ENCODE peak calls at places on chromosomes 12 and 14, in ten cellular contexts. G is PC-9, Z is fibroblast of lung, N is fibroblast of the aortic adventitia, M is cardiac fibroblast, H is HCT116, V is A549, L is WERI-Rb-1, R is AG09319, X is upper lobe of left lung. O is an unnamed sample.

GRCh38 chr12:69247253-69248018 is 8.1 kb downstream of the CPSF6 start:
- DNase-seq in L (no peak), Z (no peak), X (no peak), G (no peak), N (no peak), V (no peak), R (no peak), H (no peak), M (no peak), O (no peak)

GRCh38 chr14:89537911-89538310 is 120.9 kb upstream of the FOXN3 start:
- DNase-seq in H (no peak), N (no peak), X (no peak), M (no peak), R (no peak), G (no peak), Z (no peak), L (no peak), V (no peak), O (no peak)

GRCh38 chr14:22671622-22672021 is 27.5 kb upstream of the OR6J1 start:
- DNase-seq in X (no peak), H (no peak), N (no peak), Z (no peak), V (no peak), R (no peak), L (no peak), M (no peak), G (no peak), O (no peak)

GRCh38 chr12:3365416-3366385 is 125.3 kb upstream of the PRMT8 start:
- DNase-seq in M (no peak), N (no peak), X (no peak), G (no peak), V (no peak), R (no peak), H (no peak), L (peak; percentile 57), Z (peak; percentile 2), O (no peak)

GRCh38 chr12:75935544-75936242 is 95.9 kb downstream of the PHLDA1 start:
- DNase-seq in M (no peak), X (no peak), N (no peak), Z (no peak), G (no peak), L (no peak), H (no peak), V (peak; percentile 35), R (no peak), O (no peak)

GRCh38 chr14:59140441-59140840 is 48.0 kb upstream of the DAAM1 start:
- DNase-seq in M (no peak), Z (no peak), X (no peak), N (no peak), G (no peak), V (no peak), R (no peak), L (no peak), H (no peak), O (no peak)

GRCh38 chr14:64556526-64556925 is 6.8 kb downstream of the PPP1R36 start:
- DNase-seq in M (peak; percentile 81), X (no peak), V (peak; percentile 44), N (peak; percentile 49), Z (peak; percentile 77), G (no peak), L (no peak), H (no peak), R (peak; percentile 54), O (no peak)

GRCh38 chr12:59980491-59980890 is 384.7 kb downstream of the SLC16A7 start:
- DNase-seq in L (no peak), H (no peak), M (peak; percentile 22), Z (peak; percentile 48), X (no peak), V (no peak), N (no peak), G (no peak), R (no peak), O (no peak)

GRCh38 chr12:31362115-31362758 is 36.3 kb upstream of the SINHCAF start:
- DNase-seq in V (no peak), G (peak; percentile 19), L (peak; percentile 52), H (no peak), Z (no peak), M (no peak), R (no peak), N (no peak), X (no peak), O (no peak)

GRCh38 chr14:75299064-75299463 is 20.4 kb downstream of the FOS start:
- DNase-seq in X (peak; percentile 95), M (peak; percentile 81), N (peak; percentile 76), G (peak; percentile 43), R (no peak), Z (peak; percentile 23), V (no peak), L (no peak), H (no peak), O (no peak)

GRCh38 chr12:116164976-116165425 is 112.5 kb downstream of the MED13L start:
- DNase-seq in R (no peak), H (peak; percentile 44), V (peak; percentile 31), X (no peak), N (peak; percentile 49), M (peak; percentile 67), Z (peak; percentile 78), L (no peak), G (no peak), O (peak; percentile 63)

GRCh38 chr14:54487771-54488170 is 1.0 kb downstream of the GMFB start:
- DNase-seq in G (no peak), M (peak; percentile 67), L (no peak), H (no peak), N (peak; percentile 74), R (no peak), V (peak; percentile 53), Z (peak; percentile 65), X (no peak), O (peak; percentile 61)

GRCh38 chr12:68189766-68190700 is 30.5 kb upstream of the IFNG start:
- DNase-seq in X (no peak), Z (peak; percentile 90), H (peak; percentile 13), G (peak; percentile 11), V (no peak), L (no peak), N (peak; percentile 28), R (no peak), M (peak; percentile 61), O (peak; percentile 88)

DNA sequence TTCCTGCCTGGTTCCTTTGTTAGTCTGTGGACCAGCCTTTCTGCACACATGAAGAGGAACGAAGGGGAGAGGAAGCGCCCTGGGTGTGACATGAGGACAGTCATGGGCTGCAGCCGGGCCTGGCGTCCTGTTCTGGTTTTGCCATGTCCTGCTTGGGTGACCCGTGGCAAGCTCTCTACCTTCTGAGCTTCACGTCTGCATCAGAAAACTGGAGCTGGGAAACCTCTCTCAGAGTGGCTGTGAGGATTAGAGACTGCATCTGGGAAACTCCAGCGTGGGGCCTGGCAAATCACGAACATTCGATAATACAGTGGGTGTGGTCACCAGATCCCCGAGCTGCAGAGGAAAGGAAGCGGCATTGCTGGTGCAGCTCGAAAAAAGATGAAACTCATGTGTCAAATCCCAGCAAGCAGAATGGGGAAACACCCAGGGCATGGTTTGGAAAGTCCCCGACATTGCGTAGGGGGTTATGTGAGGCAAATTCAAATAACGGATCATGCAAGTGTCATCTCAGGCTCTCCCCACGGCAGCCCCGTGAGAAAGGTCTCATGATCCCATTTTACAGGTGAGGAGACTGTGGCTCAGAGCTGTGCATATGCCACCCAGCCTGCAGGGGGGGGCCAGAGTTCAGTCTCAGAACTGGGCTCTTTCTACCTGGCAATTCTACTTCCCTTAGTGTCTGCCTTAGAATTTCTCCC is 98.2 kb upstream of the VRK1 start:
- DNase-seq in L (no peak), H (no peak), N (no peak), M (no peak), V (no peak), G (no peak), X (no peak), R (no peak), Z (no peak), O (no peak)
- TF ChIP-seq CTCF in L (no peak), H (no peak), N (no peak), M (no peak), V (no peak), G (no peak), X (no peak), R (no peak), Z (no peak), O (no peak)

DNA sequence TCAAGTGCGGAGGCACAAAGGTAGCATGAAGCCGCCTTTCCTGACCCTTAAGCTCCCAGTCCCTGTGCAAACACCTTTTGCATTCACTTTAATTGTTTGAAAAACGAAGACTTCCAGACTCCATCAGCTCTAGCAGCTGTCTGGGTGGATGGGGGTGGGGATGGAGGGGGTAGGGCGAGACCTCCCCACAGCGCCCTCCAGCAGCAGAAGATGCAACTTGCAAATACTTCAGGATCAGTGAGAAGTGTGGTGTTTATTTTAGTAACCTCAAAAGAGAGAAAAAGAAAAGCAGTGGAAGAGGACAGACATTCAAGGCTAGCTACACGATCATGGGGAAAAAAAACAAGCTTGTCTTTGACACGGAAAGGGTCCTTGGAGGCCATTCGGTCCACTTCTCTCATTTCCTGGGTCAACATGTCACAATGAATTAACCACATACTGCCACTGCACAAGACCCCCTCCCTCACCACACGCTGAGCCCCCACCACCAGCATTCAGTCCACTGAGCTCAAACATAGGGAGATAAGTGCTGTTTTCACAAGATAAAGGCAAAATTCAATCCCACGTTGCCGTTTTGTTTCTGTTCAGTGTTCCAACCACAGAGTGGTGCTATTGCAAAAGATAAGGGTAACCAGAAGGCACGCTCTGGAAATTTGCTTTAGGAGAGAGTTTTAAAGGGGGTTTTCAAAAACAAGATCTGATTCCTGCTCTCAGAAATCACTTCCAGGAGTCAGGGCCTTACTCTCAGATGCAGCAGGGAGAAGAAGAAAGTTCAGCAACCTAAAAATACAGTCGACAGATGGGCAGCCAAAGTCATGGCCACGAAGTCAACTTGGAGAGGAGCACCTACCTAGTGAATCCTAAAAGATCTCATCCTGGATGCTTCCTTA is 3.3 kb upstream of the NTF3 start:
- DNase-seq in Z (peak; percentile 23), M (peak; percentile 32), G (no peak), R (no peak), L (peak; percentile 71), V (no peak), X (no peak), H (no peak), N (peak; percentile 44), O (no peak)
- TF ChIP-seq CTCF in Z (peak; percentile 70), M (peak; percentile 18), G (peak; percentile 45), R (peak; percentile 65), L (peak; percentile 73), V (no peak), X (peak; percentile 52), H (peak; percentile 33), N (peak; percentile 42), O (peak; percentile 48)

DNA sequence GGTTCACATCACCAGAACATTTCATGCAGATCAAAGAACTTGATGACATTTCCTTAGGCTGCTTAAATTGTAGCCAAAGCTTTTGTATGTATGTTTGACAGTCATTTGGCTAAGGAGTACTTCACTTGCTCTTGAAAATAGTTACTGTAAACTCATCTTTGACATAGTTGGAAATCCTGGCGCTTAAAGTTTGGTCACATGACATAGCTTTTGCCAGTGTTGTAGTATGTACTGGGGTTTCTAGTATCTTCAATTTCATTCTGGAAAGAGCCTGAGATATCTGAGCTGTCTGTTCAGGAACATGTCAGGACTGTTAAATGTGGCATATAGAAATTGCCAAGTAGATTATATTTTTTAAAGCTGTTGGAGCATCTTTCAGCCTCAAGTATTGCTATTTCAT is 55.7 kb downstream of the WDR20 start:
- DNase-seq in M (no peak), V (no peak), R (no peak), N (peak; percentile 20), X (no peak), L (no peak), H (no peak), Z (no peak), G (no peak), O (no peak)
- TF ChIP-seq CTCF in M (no peak), V (no peak), R (no peak), N (no peak), X (no peak), L (no peak), H (no peak), Z (no peak), G (no peak), O (no peak)

GRCh38 chr14:93410893-93411292 is 19.8 kb upstream of the UNC79 start:
- DNase-seq in M (no peak), L (no peak), R (no peak), N (no peak), X (no peak), Z (no peak), V (no peak), H (no peak), G (no peak), O (no peak)
- TF ChIP-seq CTCF in M (no peak), L (no peak), R (no peak), N (no peak), X (no peak), Z (no peak), V (no peak), H (no peak), G (no peak), O (no peak)